ENCODE peak calls at places on chromosomes 5 and 9, in eight cellular contexts. One of them, this sample, is unnamed.

GRCh38 chr9:135487281-135488012 is 7.9 kb downstream of the PPP1R26 start:
- DNase-seq in hippocampal formation: no peak
- DNase-seq in NCI-H460: no peak
- DNase-seq in stimulated activated CD8-positive, alpha-beta memory T cell treated with anti-CD3 and anti-CD28 coated beads, Interleukin-4, amount 100 ng/mL, for 1 hour: no peak
- DNase-seq in HFF-Myc: no peak
- DNase-seq in LNCaP clone FGC: no peak
- DNase-seq in H9: no peak
- DNase-seq in H7: no peak
- DNase-seq in this sample: no peak

GRCh38 chr9:5976668-5977397 is 38.6 kb downstream of the RANBP6 start:
- DNase-seq in hippocampal formation: no peak
- DNase-seq in NCI-H460: no peak
- DNase-seq in stimulated activated CD8-positive, alpha-beta memory T cell treated with anti-CD3 and anti-CD28 coated beads, Interleukin-4, amount 100 ng/mL, for 1 hour: no peak
- DNase-seq in HFF-Myc: no peak
- DNase-seq in LNCaP clone FGC: no peak
- DNase-seq in H9: no peak
- DNase-seq in H7: no peak
- DNase-seq in this sample: no peak

GRCh38 chr9:77543131-77543822 is 104.8 kb downstream of the GNA14 start:
- DNase-seq in hippocampal formation: no peak
- DNase-seq in NCI-H460: no peak
- DNase-seq in stimulated activated CD8-positive, alpha-beta memory T cell treated with anti-CD3 and anti-CD28 coated beads, Interleukin-4, amount 100 ng/mL, for 1 hour: no peak
- DNase-seq in HFF-Myc: no peak
- DNase-seq in LNCaP clone FGC: no peak
- DNase-seq in H9: peak
- DNase-seq in H7: peak
- DNase-seq in this sample: no peak

GRCh38 chr5:61263072-61263471 is 69.0 kb upstream of the ZSWIM6 start:
- DNase-seq in hippocampal formation: no peak
- DNase-seq in NCI-H460: no peak
- DNase-seq in stimulated activated CD8-positive, alpha-beta memory T cell treated with anti-CD3 and anti-CD28 coated beads, Interleukin-4, amount 100 ng/mL, for 1 hour: no peak
- DNase-seq in HFF-Myc: no peak
- DNase-seq in LNCaP clone FGC: no peak
- DNase-seq in H9: no peak
- DNase-seq in H7: peak
- DNase-seq in this sample: no peak

GRCh38 chr5:158175664-158176507 is 316.9 kb upstream of the CLINT1 start:
- DNase-seq in hippocampal formation: no peak
- DNase-seq in NCI-H460: no peak
- DNase-seq in stimulated activated CD8-positive, alpha-beta memory T cell treated with anti-CD3 and anti-CD28 coated beads, Interleukin-4, amount 100 ng/mL, for 1 hour: no peak
- DNase-seq in HFF-Myc: no peak
- DNase-seq in LNCaP clone FGC: peak
- DNase-seq in H9: no peak
- DNase-seq in H7: peak
- DNase-seq in this sample: no peak

GRCh38 chr9:37899041-37899440 is 4.9 kb downstream of the SLC25A51 start:
- DNase-seq in hippocampal formation: no peak
- DNase-seq in NCI-H460: no peak
- DNase-seq in stimulated activated CD8-positive, alpha-beta memory T cell treated with anti-CD3 and anti-CD28 coated beads, Interleukin-4, amount 100 ng/mL, for 1 hour: no peak
- DNase-seq in HFF-Myc: no peak
- DNase-seq in LNCaP clone FGC: no peak
- DNase-seq in H9: no peak
- DNase-seq in H7: no peak
- DNase-seq in this sample: no peak

GRCh38 chr5:11684607-11685006 is 219.6 kb downstream of the CTNND2 start:
- DNase-seq in hippocampal formation: no peak
- DNase-seq in NCI-H460: no peak
- DNase-seq in stimulated activated CD8-positive, alpha-beta memory T cell treated with anti-CD3 and anti-CD28 coated beads, Interleukin-4, amount 100 ng/mL, for 1 hour: no peak
- DNase-seq in HFF-Myc: no peak
- DNase-seq in LNCaP clone FGC: no peak
- DNase-seq in H9: no peak
- DNase-seq in H7: no peak
- DNase-seq in this sample: no peak

GRCh38 chr9:6086006-6086655 is 70.7 kb upstream of the RANBP6 start:
- DNase-seq in hippocampal formation: no peak
- DNase-seq in NCI-H460: no peak
- DNase-seq in stimulated activated CD8-positive, alpha-beta memory T cell treated with anti-CD3 and anti-CD28 coated beads, Interleukin-4, amount 100 ng/mL, for 1 hour: no peak
- DNase-seq in HFF-Myc: no peak
- DNase-seq in LNCaP clone FGC: no peak
- DNase-seq in H9: no peak
- DNase-seq in H7: no peak
- DNase-seq in this sample: no peak

GRCh38 chr5:176660530-176660859 is 13.2 kb downstream of the TSPAN17 start:
- DNase-seq in hippocampal formation: no peak
- DNase-seq in NCI-H460: no peak
- DNase-seq in stimulated activated CD8-positive, alpha-beta memory T cell treated with anti-CD3 and anti-CD28 coated beads, Interleukin-4, amount 100 ng/mL, for 1 hour: no peak
- DNase-seq in HFF-Myc: no peak
- DNase-seq in LNCaP clone FGC: no peak
- DNase-seq in H9: no peak
- DNase-seq in H7: no peak
- DNase-seq in this sample: no peak

GRCh38 chr9:8052991-8053390 is 253.4 kb upstream of the DMAC1 start:
- DNase-seq in hippocampal formation: no peak
- DNase-seq in NCI-H460: no peak
- DNase-seq in stimulated activated CD8-positive, alpha-beta memory T cell treated with anti-CD3 and anti-CD28 coated beads, Interleukin-4, amount 100 ng/mL, for 1 hour: no peak
- DNase-seq in HFF-Myc: no peak
- DNase-seq in LNCaP clone FGC: no peak
- DNase-seq in H9: no peak
- DNase-seq in H7: no peak
- DNase-seq in this sample: no peak

GRCh38 chr9:136403538-136403914 is 3.6 kb upstream of the SNAPC4 start:
- DNase-seq in hippocampal formation: no peak
- DNase-seq in NCI-H460: no peak
- DNase-seq in stimulated activated CD8-positive, alpha-beta memory T cell treated with anti-CD3 and anti-CD28 coated beads, Interleukin-4, amount 100 ng/mL, for 1 hour: peak
- DNase-seq in HFF-Myc: no peak
- DNase-seq in LNCaP clone FGC: no peak
- DNase-seq in H9: no peak
- DNase-seq in H7: no peak
- DNase-seq in this sample: no peak

GRCh38 chr5:152472096-152472495 is 67.0 kb upstream of the NMUR2 start:
- DNase-seq in hippocampal formation: no peak
- DNase-seq in NCI-H460: no peak
- DNase-seq in stimulated activated CD8-positive, alpha-beta memory T cell treated with anti-CD3 and anti-CD28 coated beads, Interleukin-4, amount 100 ng/mL, for 1 hour: no peak
- DNase-seq in HFF-Myc: no peak
- DNase-seq in LNCaP clone FGC: no peak
- DNase-seq in H9: no peak
- DNase-seq in H7: no peak
- DNase-seq in this sample: no peak

GRCh38 chr5:134003957-134004625 is 684 bp downstream of the VDAC1 start:
- DNase-seq in hippocampal formation: no peak
- DNase-seq in NCI-H460: no peak
- DNase-seq in stimulated activated CD8-positive, alpha-beta memory T cell treated with anti-CD3 and anti-CD28 coated beads, Interleukin-4, amount 100 ng/mL, for 1 hour: no peak
- DNase-seq in HFF-Myc: no peak
- DNase-seq in LNCaP clone FGC: no peak
- DNase-seq in H9: no peak
- DNase-seq in H7: no peak
- DNase-seq in this sample: no peak

GRCh38 chr5:171322527-171322926 is 13.5 kb downstream of the TLX3 start:
- DNase-seq in hippocampal formation: no peak
- DNase-seq in NCI-H460: no peak
- DNase-seq in stimulated activated CD8-positive, alpha-beta memory T cell treated with anti-CD3 and anti-CD28 coated beads, Interleukin-4, amount 100 ng/mL, for 1 hour: no peak
- DNase-seq in HFF-Myc: no peak
- DNase-seq in LNCaP clone FGC: no peak
- DNase-seq in H9: no peak
- DNase-seq in H7: no peak
- DNase-seq in this sample: no peak